ENCODE peak calls at places on chromosomes 4 and X, in four cellular contexts. A is Panc1, B is IMR-90, T is fibroblast of mammary gland. C is an unnamed sample.

GRCh38 chr4:92304636-92305035 is 870 bp downstream of the GRID2 start:
- DNase-seq in A (no peak), B (no peak), T (no peak), C (no peak)

GRCh38 chrX:47573334-47574095 is 8.7 kb upstream of the TIMP1 start:
- DNase-seq in A (no peak), B (peak), T (peak), C (no peak)

GRCh38 chr4:99816611-99817309 is at the start of gene DAPP1:
- DNase-seq in A (no peak), B (no peak), T (no peak), C (peak)

GRCh38 chr4:58809948-58810347 is 1699.8 kb upstream of the IGFBP7 start:
- DNase-seq in A (no peak), B (no peak), T (no peak), C (no peak)

GRCh38 chr4:133402616-133403015 is 253.5 kb downstream of the PCDH10 start:
- DNase-seq in A (no peak), B (no peak), T (no peak), C (no peak)

GRCh38 chr4:37685211-37685725 is 908 bp downstream of the RELL1 start:
- DNase-seq in A (no peak), B (peak), T (peak), C (no peak)

GRCh38 chrX:48938721-48939416 is 18.5 kb downstream of the OTUD5 start:
- DNase-seq in A (no peak), B (no peak), T (no peak), C (no peak)

GRCh38 chrX:74656079-74656745 is 41.8 kb upstream of the RLIM start:
- DNase-seq in A (no peak), B (peak), T (no peak), C (no peak)

GRCh38 chr4:145786261-145786660 is 106.3 kb downstream of the C4orf51 start:
- DNase-seq in A (no peak), B (no peak), T (no peak), C (no peak)

GRCh38 chrX:132480581-132481203 is 8.1 kb downstream of the MBNL3 start:
- DNase-seq in A (no peak), B (peak), T (peak), C (no peak)

GRCh38 chr4:101670897-101671296 is 119.6 kb upstream of the BANK1 start:
- DNase-seq in A (no peak), B (no peak), T (no peak), C (no peak)

GRCh38 chrX:5236096-5236495 is 992.6 kb downstream of the NLGN4X start:
- DNase-seq in A (no peak), B (no peak), T (no peak), C (no peak)

GRCh38 chr4:5158825-5159224 is 107.5 kb downstream of the STK32B start:
- DNase-seq in A (no peak), B (no peak), T (no peak), C (no peak)

GRCh38 chrX:15146515-15146914 is 123.4 kb downstream of the ASB9 start:
- DNase-seq in A (no peak), B (no peak), T (peak), C (no peak)
- TF ChIP-seq CTCF in A (peak), B (peak), T (peak), C (peak)

DNA sequence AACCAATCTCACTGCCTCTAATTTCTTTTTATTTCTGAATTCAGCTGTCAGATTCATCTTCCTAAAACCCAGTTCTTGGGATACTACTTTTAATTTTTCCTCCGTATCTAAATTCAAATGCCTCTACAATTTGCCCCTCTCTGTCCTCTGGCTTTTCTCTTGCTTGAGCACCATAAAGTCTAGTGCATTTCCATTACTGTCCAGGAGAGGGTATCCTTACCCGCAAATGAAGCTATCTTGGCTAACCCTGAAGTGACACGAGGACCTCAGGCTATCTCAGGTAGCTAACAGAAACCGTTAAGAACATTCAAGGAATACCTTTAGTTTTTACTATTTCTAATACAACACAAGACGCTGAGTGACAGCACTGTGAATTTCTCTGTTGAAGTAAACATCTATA is 49.4 kb upstream of the PRR32 start:
- DNase-seq in A (peak), B (no peak), T (peak), C (no peak)
- TF ChIP-seq CTCF in A (peak), B (peak), T (peak), C (peak)

GRCh38 chr4:147732516-147733193 is 767 bp downstream of the ARHGAP10 start:
- DNase-seq in A (no peak), B (peak), T (peak), C (no peak)

GRCh38 chr4:147733614-147734344 is 1.9 kb downstream of the ARHGAP10 start:
- DNase-seq in A (no peak), B (peak), T (peak), C (no peak)

GRCh38 chr4:147727476-147728028 is 4.3 kb upstream of the ARHGAP10 start:
- DNase-seq in A (no peak), B (peak), T (no peak), C (no peak)

GRCh38 chr4:147731611-147732515 is at the start of gene ARHGAP10:
- DNase-seq in A (no peak), B (peak), T (peak), C (no peak)

GRCh38 chr4:147730333-147730732 is 1.6 kb upstream of the ARHGAP10 start:
- DNase-seq in A (no peak), B (no peak), T (no peak), C (no peak)
- TF ChIP-seq CTCF in A (no peak), B (no peak), T (peak), C (no peak)

GRCh38 chr4:24719615-24720014 is 75.8 kb upstream of the SOD3 start:
- DNase-seq in A (no peak), B (no peak), T (no peak), C (no peak)

GRCh38 chr4:24720979-24721378 is 74.4 kb upstream of the SOD3 start:
- DNase-seq in A (no peak), B (no peak), T (no peak), C (no peak)

GRCh38 chr4:24727390-24727789 is 68.0 kb upstream of the SOD3 start:
- DNase-seq in A (no peak), B (no peak), T (no peak), C (no peak)

GRCh38 chr4:24722026-24722568 is 73.3 kb upstream of the SOD3 start:
- DNase-seq in A (no peak), B (no peak), T (no peak), C (no peak)
- TF ChIP-seq CTCF in A (no peak), B (no peak), T (no peak), C (no peak)

GRCh38 chrX:106467422-106467821 is 144.4 kb upstream of the RADX start:
- DNase-seq in A (no peak), B (no peak), T (no peak), C (no peak)
- TF ChIP-seq CTCF in A (no peak), B (no peak), T (no peak), C (no peak)

DNA sequence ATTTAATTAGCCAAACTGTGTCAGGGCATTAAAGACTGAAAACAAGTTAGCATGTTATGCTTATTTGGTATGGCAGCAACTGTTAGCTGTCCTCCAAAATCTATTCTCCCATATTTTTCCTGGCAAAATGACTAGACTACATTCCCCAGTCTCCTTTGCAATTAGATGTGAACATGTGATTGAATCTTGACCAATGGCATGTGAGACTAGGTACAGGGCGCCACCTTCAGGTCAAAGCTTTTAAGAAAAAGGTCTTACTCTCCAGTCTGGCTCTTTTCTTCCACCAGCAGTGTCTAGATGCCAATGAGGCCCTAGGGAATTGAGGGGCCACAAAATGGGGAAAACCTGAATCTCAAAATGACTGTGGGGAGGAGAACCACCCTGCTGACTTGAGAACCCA is 408.2 kb downstream of the SMARCA1 start:
- DNase-seq in A (no peak), B (peak), T (peak), C (no peak)
- TF ChIP-seq CTCF in A (peak), B (peak), T (peak), C (no peak)

GRCh38 chr4:110639207-110640092 is 16.6 kb upstream of the PITX2 start:
- DNase-seq in A (no peak), B (no peak), T (no peak), C (no peak)

GRCh38 chr4:110638347-110638746 is 15.5 kb upstream of the PITX2 start:
- DNase-seq in A (no peak), B (no peak), T (no peak), C (no peak)

GRCh38 chr4:110636231-110636676 is 13.4 kb upstream of the PITX2 start:
- DNase-seq in A (no peak), B (no peak), T (no peak), C (no peak)

GRCh38 chr4:110636677-110637407 is 14.0 kb upstream of the PITX2 start:
- DNase-seq in A (no peak), B (peak), T (peak), C (no peak)

GRCh38 chr4:110637408-110638131 is 14.7 kb upstream of the PITX2 start:
- DNase-seq in A (no peak), B (no peak), T (no peak), C (no peak)
- TF ChIP-seq CTCF in A (no peak), B (no peak), T (peak), C (no peak)

GRCh38 chr4:119035941-119036737 is 99.5 kb upstream of the MYOZ2 start:
- DNase-seq in A (no peak), B (peak), T (no peak), C (no peak)

GRCh38 chr4:119037709-119038463 is 97.7 kb upstream of the MYOZ2 start:
- DNase-seq in A (no peak), B (no peak), T (peak), C (no peak)

GRCh38 chr4:119032921-119033685 is 102.5 kb upstream of the MYOZ2 start:
- DNase-seq in A (no peak), B (no peak), T (no peak), C (no peak)

GRCh38 chr4:119031218-119031617 is 104.4 kb upstream of the MYOZ2 start:
- DNase-seq in A (no peak), B (no peak), T (no peak), C (no peak)

DNA sequence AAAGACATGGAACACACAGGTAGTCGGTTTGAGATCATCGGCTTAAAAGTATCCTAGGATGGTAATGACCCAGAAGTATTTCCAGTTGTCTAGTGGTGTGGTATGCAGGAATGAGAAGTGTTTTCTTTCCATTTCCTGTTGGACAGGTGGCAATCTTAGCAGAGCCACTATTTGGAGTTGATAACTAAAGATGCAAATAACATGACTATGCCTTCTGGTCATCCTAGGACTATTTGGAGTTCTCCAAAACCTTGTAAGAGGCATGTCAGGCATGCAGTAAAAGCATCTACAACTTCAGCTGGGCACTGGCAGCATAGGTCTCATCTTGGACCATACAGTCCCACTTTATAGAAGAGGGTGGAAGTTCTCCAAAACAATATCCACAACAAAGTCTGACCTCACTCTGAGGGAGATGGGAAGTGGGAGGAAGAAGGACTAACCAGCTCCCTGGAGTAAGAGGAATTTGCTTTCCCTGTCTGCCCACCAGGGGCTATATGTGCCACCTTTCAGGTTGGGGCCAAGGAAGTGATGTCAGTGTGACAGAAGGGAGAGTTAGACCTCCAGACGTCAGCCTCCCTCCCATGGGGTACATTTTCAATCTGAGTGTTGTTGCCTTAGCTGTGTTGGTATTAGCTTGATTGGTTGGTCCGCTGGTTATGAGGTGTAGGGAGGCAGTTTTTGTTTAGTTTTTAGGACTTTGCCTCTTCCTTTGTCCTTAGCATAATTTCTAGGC is 101.2 kb upstream of the MYOZ2 start:
- DNase-seq in A (no peak), B (no peak), T (no peak), C (no peak)
- TF ChIP-seq CTCF in A (no peak), B (no peak), T (no peak), C (no peak)

GRCh38 chr4:185307136-185307950 is 88.4 kb downstream of the LRP2BP start:
- DNase-seq in A (no peak), B (peak), T (no peak), C (peak)

GRCh38 chr4:185305979-185306442 is 89.7 kb downstream of the LRP2BP start:
- DNase-seq in A (peak), B (peak), T (peak), C (peak)

GRCh38 chr4:185304541-185304940 is 91.2 kb downstream of the LRP2BP start:
- DNase-seq in A (no peak), B (peak), T (no peak), C (no peak)

GRCh38 chr4:185309770-185310169 is 86.0 kb downstream of the LRP2BP start:
- DNase-seq in A (no peak), B (no peak), T (no peak), C (no peak)

GRCh38 chr4:185304944-185305690 is 90.6 kb downstream of the LRP2BP start:
- DNase-seq in A (no peak), B (peak), T (peak), C (no peak)
- TF ChIP-seq CTCF in A (peak), B (peak), T (peak), C (peak)

DNA sequence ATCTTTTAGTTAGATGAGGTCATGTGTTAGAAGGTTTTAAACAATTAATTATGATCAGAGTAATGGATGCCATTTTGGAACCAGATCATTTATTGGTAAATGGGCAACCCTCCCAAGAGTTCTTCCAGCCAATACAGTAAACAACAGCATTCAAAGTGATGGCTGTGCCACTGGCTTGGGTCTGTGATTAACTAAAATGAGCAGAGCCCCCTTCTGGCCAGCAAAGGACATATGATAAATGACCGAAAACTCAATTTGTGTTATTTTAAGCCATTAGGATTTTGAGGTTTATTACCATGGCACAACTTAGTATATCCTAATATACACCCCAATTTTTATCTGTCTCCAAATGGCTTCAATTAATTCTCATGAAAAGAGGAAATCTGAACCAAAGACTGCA is 90.8 kb upstream of the NPFFR2 start:
- DNase-seq in A (no peak), B (peak), T (peak), C (no peak)
- TF ChIP-seq CTCF in A (peak), B (peak), T (peak), C (no peak)

C was measured in keratinocyte.